ENCODE peak calls at places on chromosomes 16 and 17, in seven cellular contexts. D, P, K, F, W, I and M are unnamed samples.

GRCh38 chr17:61015966-61016365 is 338.3 kb downstream of the BCAS3 start:
- DNase-seq in K (no peak), W (no peak), I (peak), D (no peak), P (peak), F (peak), M (no peak)

GRCh38 chr17:61408151-61409041 is 8.8 kb downstream of the TBX2 start:
- DNase-seq in F (no peak), P (no peak), W (no peak), D (no peak), K (no peak), I (no peak), M (peak)

GRCh38 chr17:6474906-6475305 is 30.7 kb downstream of the PIMREG start:
- DNase-seq in D (no peak), P (no peak), W (no peak), K (no peak), I (no peak), F (no peak), M (no peak)

GRCh38 chr17:57521606-57522435 is 223.3 kb downstream of the CCDC182 start:
- DNase-seq in K (no peak), D (no peak), I (no peak), P (no peak), F (no peak), W (no peak), M (no peak)

GRCh38 chr16:72976047-72976746 is 71.7 kb downstream of the ZFHX3 start:
- DNase-seq in K (no peak), D (no peak), I (no peak), W (no peak), F (no peak), P (no peak), M (no peak)

GRCh38 chr16:86126891-86127290 is 227.9 kb downstream of the IRF8 start:
- DNase-seq in P (no peak), D (no peak), K (no peak), W (no peak), F (no peak), I (no peak), M (no peak)

GRCh38 chr17:15403276-15403939 is 62.0 kb upstream of the TEKT3 start:
- DNase-seq in K (no peak), P (peak), D (no peak), W (no peak), I (peak), F (no peak), M (no peak)

GRCh38 chr17:50423553-50424159 is 2.4 kb upstream of the ACSF2 start:
- DNase-seq in P (peak), W (no peak), I (peak), K (peak), D (no peak), F (peak), M (no peak)

GRCh38 chr17:59435238-59435637 is 103.8 kb downstream of the YPEL2 start:
- DNase-seq in W (no peak), P (peak), F (no peak), K (no peak), I (peak), D (no peak), M (no peak)

GRCh38 chr17:40540448-40540847 is 24.8 kb downstream of the CCR7 start:
- DNase-seq in D (no peak), I (no peak), K (no peak), W (peak), F (no peak), P (no peak), M (no peak)

GRCh38 chr17:55448681-55449080 is 27.0 kb upstream of the MMD start:
- DNase-seq in W (no peak), P (peak), D (no peak), K (peak), F (peak), I (no peak), M (no peak)

GRCh38 chr16:69073181-69073669 is 32.2 kb upstream of the HAS3 start:
- DNase-seq in I (peak), P (peak), D (no peak), F (peak), K (no peak), W (no peak), M (no peak)

GRCh38 chr16:12584488-12585233 is 219.0 kb downstream of the CPPED1 start:
- DNase-seq in D (no peak), P (no peak), K (peak), I (no peak), F (no peak), W (no peak), M (no peak)

GRCh38 chr16:6193718-6194117 is 1096.1 kb upstream of the EEF2KMT start:
- DNase-seq in P (peak), K (peak), D (no peak), W (no peak), F (no peak), I (no peak), M (peak)

GRCh38 chr17:8137645-8138342 is 13.9 kb upstream of the HES7 start:
- DNase-seq in I (no peak), W (no peak), K (no peak), P (no peak), F (no peak), D (no peak), M (no peak)

GRCh38 chr16:15704545-15704987 is 54.5 kb downstream of the NDE1 start:
- DNase-seq in F (peak), I (peak), K (peak), D (peak), W (peak), P (peak), M (peak)

GRCh38 chr16:77432264-77432663 is 2.6 kb downstream of the ADAMTS18 start:
- DNase-seq in D (no peak), F (no peak), K (no peak), P (no peak), I (no peak), W (no peak), M (no peak)

GRCh38 chr17:50681260-50682200 is 26.2 kb downstream of the ANKRD40 start:
- DNase-seq in W (no peak), I (peak), K (peak), F (peak), D (no peak), P (peak), M (peak)

GRCh38 chr17:79938696-79939435 is 96.8 kb downstream of the TBC1D16 start:
- DNase-seq in D (no peak), F (no peak), P (no peak), W (no peak), I (no peak), K (no peak), M (no peak)

GRCh38 chr16:8959921-8960787 is 3.6 kb downstream of the USP7 start:
- DNase-seq in D (no peak), I (peak), K (peak), F (no peak), P (peak), W (no peak), M (peak)

GRCh38 chr17:73773702-73774101 is 129.5 kb upstream of the SDK2 start:
- DNase-seq in K (no peak), I (no peak), D (no peak), W (no peak), F (no peak), P (peak), M (no peak)

GRCh38 chr17:73292031-73292531 is 19.7 kb downstream of the CDC42EP4 start:
- DNase-seq in K (no peak), F (no peak), P (peak), I (peak), W (no peak), D (no peak), M (no peak)

GRCh38 chr17:17028059-17028877 is 14.0 kb upstream of the MPRIP start:
- DNase-seq in P (peak), D (no peak), F (no peak), K (no peak), W (no peak), I (peak), M (peak)

GRCh38 chr17:75846701-75847594 is 2.7 kb upstream of the UNC13D start:
- DNase-seq in K (no peak), I (no peak), P (no peak), W (no peak), D (no peak), F (no peak), M (no peak)

GRCh38 chr17:29791336-29791735 is 138.7 kb downstream of the SSH2 start:
- DNase-seq in W (no peak), I (no peak), P (no peak), K (no peak), D (no peak), F (no peak), M (no peak)

GRCh38 chr17:11644265-11645212 is 46.3 kb downstream of the DNAH9 start:
- DNase-seq in P (peak), I (peak), F (peak), D (peak), W (no peak), K (peak), M (peak)

GRCh38 chr16:85149776-85150175 is 37.5 kb upstream of the CIBAR2 start:
- DNase-seq in W (no peak), I (no peak), F (no peak), D (no peak), P (no peak), K (no peak), M (no peak)

GRCh38 chr17:60535382-60536279 is 9.6 kb upstream of the APPBP2 start:
- DNase-seq in P (peak), F (peak), K (no peak), D (no peak), W (no peak), I (peak), M (no peak)

GRCh38 chr17:9520649-9521435 is 54.8 kb downstream of the STX8 start:
- DNase-seq in I (no peak), P (no peak), F (no peak), D (no peak), W (no peak), K (peak), M (peak)